ENCODE peak calls at places on chromosomes 7 and 10, in ten cellular contexts. R is T-helper 1 cell, U is astrocyte of the spinal cord, B is AG09309, J is fibroblast of mammary gland, C is iris pigment epithelial cell, O is iPS-NIHi11, N is NCI-H1048, G is GM13977, L is AG04450. E is an unnamed sample.

GRCh38 chr10:31789555-31789954 is 139.1 kb downstream of the ARHGAP12 start:
- DNase-seq in R (no peak), U (no peak), B (no peak), J (no peak), C (no peak), O (no peak), N (no peak), G (no peak), L (no peak), E (no peak)

GRCh38 chr7:70627488-70627887 is 504.5 kb upstream of the GALNT17 start:
- DNase-seq in R (no peak), U (no peak), B (no peak), J (no peak), C (no peak), O (no peak), N (no peak), G (no peak), L (no peak), E (no peak)

GRCh38 chr7:129793506-129794310 is 159.1 kb downstream of the UBE2H start:
- DNase-seq in R (no peak), U (no peak), B (no peak), J (no peak), C (no peak), O (no peak), N (no peak), G (no peak), L (no peak), E (no peak)

GRCh38 chr7:94389381-94389780 is 5.3 kb upstream of the COL1A2 start:
- DNase-seq in R (no peak), U (no peak), B (no peak), J (peak), C (no peak), O (no peak), N (no peak), G (no peak), L (no peak), E (no peak)

GRCh38 chr10:100710151-100710871 is 35.1 kb upstream of the PAX2 start:
- DNase-seq in R (no peak), U (no peak), B (no peak), J (no peak), C (no peak), O (peak), N (no peak), G (no peak), L (no peak), E (no peak)

GRCh38 chr7:129989466-129989865 is 36.7 kb upstream of the UBE2H start:
- DNase-seq in R (no peak), U (no peak), B (no peak), J (no peak), C (no peak), O (no peak), N (peak), G (peak), L (no peak), E (no peak)

GRCh38 chr10:56646301-56646700 is 285.2 kb upstream of the ZWINT start:
- DNase-seq in R (no peak), U (no peak), B (no peak), J (no peak), C (no peak), O (peak), N (no peak), G (no peak), L (no peak), E (no peak)

GRCh38 chr7:40162516-40162915 is 27.7 kb downstream of the SUGCT start:
- DNase-seq in R (no peak), U (no peak), B (no peak), J (peak), C (no peak), O (no peak), N (no peak), G (no peak), L (no peak), E (no peak)

GRCh38 chr7:46383605-46384004 is 462.5 kb upstream of the IGFBP3 start:
- DNase-seq in R (no peak), U (peak), B (peak), J (peak), C (peak), O (no peak), N (no peak), G (no peak), L (no peak), E (no peak)

GRCh38 chr7:16650266-16650665 is 4.3 kb downstream of the BZW2 start:
- DNase-seq in R (no peak), U (no peak), B (no peak), J (no peak), C (no peak), O (no peak), N (no peak), G (no peak), L (no peak), E (no peak)

GRCh38 chr10:48451969-48452878 is 145.7 kb downstream of the MAPK8 start:
- DNase-seq in R (no peak), U (no peak), B (no peak), J (no peak), C (no peak), O (no peak), N (no peak), G (peak), L (no peak), E (no peak)

GRCh38 chr7:135923700-135924261 is 53.4 kb downstream of the MTPN start:
- DNase-seq in R (no peak), U (peak), B (peak), J (peak), C (peak), O (peak), N (no peak), G (no peak), L (peak), E (no peak)